ENCODE peak calls at places on chromosomes 7 and 10, in four cellular contexts. E, F, I and J are unnamed samples.

GRCh38 chr10:93220315-93221170 is 146.8 kb downstream of the CYP26A1 start:
- DNase-seq in E (no peak), F (no peak), I (no peak), J (no peak)

GRCh38 chr10:28853195-28853594 is 175.9 kb downstream of the BAMBI start:
- DNase-seq in F (no peak), I (no peak), E (no peak), J (no peak)

GRCh38 chr7:75945297-75946168 is 30.6 kb downstream of the POR start:
- DNase-seq in E (peak), F (no peak), I (no peak), J (no peak)

GRCh38 chr7:116984917-116985316 is 31.6 kb downstream of the ST7 start:
- DNase-seq in E (peak), F (no peak), I (no peak), J (no peak)

GRCh38 chr10:83959330-83959729 is 180.0 kb upstream of the GHITM start:
- DNase-seq in F (no peak), I (no peak), E (no peak), J (no peak)

GRCh38 chr10:91298224-91298862 is 77.9 kb downstream of the PCGF5 start:
- DNase-seq in F (peak), E (peak), I (peak), J (peak)

GRCh38 chr10:24344279-24344678 is 135.3 kb downstream of the KIAA1217 start:
- DNase-seq in I (no peak), E (peak), F (no peak), J (no peak)

GRCh38 chr10:119221201-119221600 is 13.8 kb downstream of the GRK5 start:
- DNase-seq in E (no peak), I (no peak), F (no peak), J (no peak)

GRCh38 chr10:112475565-112476233 is 28.7 kb downstream of the VTI1A start:
- DNase-seq in E (peak), F (no peak), I (no peak), J (no peak)

GRCh38 chr7:69598487-69599148 is 343 bp downstream of the AUTS2 start:
- DNase-seq in E (no peak), F (no peak), I (no peak), J (no peak)

GRCh38 chr7:117251687-117252086 is 71.2 kb downstream of the WNT2 start:
- DNase-seq in I (no peak), E (no peak), F (no peak), J (no peak)

GRCh38 chr7:112990619-112991018 is 96.0 kb downstream of the GPR85 start:
- DNase-seq in I (no peak), E (peak), F (no peak), J (no peak)

GRCh38 chr10:97399843-97400545 is 1.1 kb downstream of the RRP12 start:
- DNase-seq in I (peak), F (no peak), E (peak), J (no peak)

GRCh38 chr7:73555411-73555982 is 2.0 kb downstream of the BCL7B start:
- DNase-seq in I (no peak), F (no peak), E (no peak), J (no peak)

GRCh38 chr10:46546591-46547330 is 9.7 kb downstream of the GPRIN2 start:
- DNase-seq in F (no peak), E (peak), I (no peak), J (peak)

GRCh38 chr7:18087031-18087686 is 59.5 kb upstream of the PRPS1L1 start:
- DNase-seq in E (no peak), F (peak), I (no peak), J (no peak)

GRCh38 chr7:47651355-47652317 is 69.7 kb upstream of the TNS3 start:
- DNase-seq in F (no peak), E (peak), I (no peak), J (no peak)

GRCh38 chr7:26555971-26556830 is 264.5 kb downstream of the SNX10 start:
- DNase-seq in F (no peak), E (no peak), I (no peak), J (no peak)

GRCh38 chr10:113362645-113363091 is 190.2 kb upstream of the HABP2 start:
- DNase-seq in F (no peak), E (peak), I (no peak), J (no peak)

GRCh38 chr7:64876792-64877713 is 26.0 kb upstream of the ZNF273 start:
- DNase-seq in F (peak), I (peak), E (no peak), J (no peak)

GRCh38 chr7:40810274-40810673 is 675.5 kb downstream of the SUGCT start:
- DNase-seq in F (no peak), E (no peak), I (no peak), J (no peak)

GRCh38 chr7:152537639-152538038 is 101.8 kb upstream of the KMT2C start:
- DNase-seq in F (no peak), E (no peak), I (no peak), J (no peak)

GRCh38 chr10:42431095-42431494 is 207.3 kb downstream of the ZNF33B start:
- DNase-seq in F (no peak), E (no peak), I (no peak), J (no peak)

GRCh38 chr7:7948233-7948632 is 20.4 kb upstream of the GLCCI1 start:
- DNase-seq in F (no peak), E (no peak), I (no peak), J (no peak)

GRCh38 chr7:137981668-137982067 is 20.2 kb downstream of the CREB3L2 start:
- DNase-seq in I (no peak), F (no peak), E (no peak), J (no peak)

GRCh38 chr7:115864082-115864481 is 166.5 kb downstream of the TFEC start:
- DNase-seq in F (no peak), E (no peak), I (no peak), J (no peak)

GRCh38 chr10:21272585-21273399 is 252.7 kb downstream of the SKIDA1 start:
- DNase-seq in I (no peak), E (peak), F (no peak), J (no peak)

GRCh38 chr7:137080516-137081203 is 212.2 kb downstream of the CHRM2 start:
- DNase-seq in I (no peak), E (no peak), F (no peak), J (no peak)